ENCODE peak calls at places on chromosomes 13 and 19, in ten cellular contexts. One of them, this sample, is unnamed.

GRCh38 chr13:93217701-93218100 is 8.9 kb upstream of the GPC6 start:
- DNase-seq in body of pancreas: no peak
- DNase-seq in IMR-90: no peak
- DNase-seq in lower leg skin: no peak
- DNase-seq in stomach: no peak
- DNase-seq in ovary: no peak
- DNase-seq in tibial nerve: no peak
- DNase-seq in NB4: no peak
- DNase-seq in adrenal gland: no peak
- DNase-seq in heart left ventricle: no peak
- DNase-seq in this sample: no peak

GRCh38 chr19:48975947-48976847 is 11.1 kb downstream of the FTL start:
- DNase-seq in ovary: no peak
- DNase-seq in NB4: peak
- DNase-seq in tibial nerve: no peak
- DNase-seq in IMR-90: no peak
- DNase-seq in adrenal gland: no peak
- DNase-seq in heart left ventricle: no peak
- DNase-seq in stomach: no peak
- DNase-seq in body of pancreas: no peak
- DNase-seq in lower leg skin: no peak
- DNase-seq in this sample: no peak

GRCh38 chr13:30696278-30697176 is 38.8 kb upstream of the ALOX5AP start:
- DNase-seq in stomach: no peak
- DNase-seq in lower leg skin: no peak
- DNase-seq in body of pancreas: peak
- DNase-seq in tibial nerve: no peak
- DNase-seq in IMR-90: peak
- DNase-seq in heart left ventricle: peak
- DNase-seq in ovary: no peak
- DNase-seq in adrenal gland: no peak
- DNase-seq in NB4: peak
- DNase-seq in this sample: no peak

GRCh38 chr13:38399540-38399939 is 49.9 kb downstream of the UFM1 start:
- DNase-seq in NB4: no peak
- DNase-seq in IMR-90: no peak
- DNase-seq in heart left ventricle: no peak
- DNase-seq in tibial nerve: no peak
- DNase-seq in ovary: no peak
- DNase-seq in body of pancreas: no peak
- DNase-seq in lower leg skin: no peak
- DNase-seq in adrenal gland: no peak
- DNase-seq in stomach: no peak
- DNase-seq in this sample: no peak

GRCh38 chr19:18847516-18848463 is 16.0 kb downstream of the UPF1 start:
- DNase-seq in body of pancreas: peak
- DNase-seq in ovary: no peak
- DNase-seq in heart left ventricle: no peak
- DNase-seq in lower leg skin: no peak
- DNase-seq in adrenal gland: no peak
- DNase-seq in tibial nerve: peak
- DNase-seq in stomach: no peak
- DNase-seq in IMR-90: no peak
- DNase-seq in NB4: no peak
- DNase-seq in this sample: no peak

GRCh38 chr13:39823063-39823713 is 167.7 kb downstream of the COG6 start:
- DNase-seq in body of pancreas: no peak
- DNase-seq in ovary: no peak
- DNase-seq in heart left ventricle: no peak
- DNase-seq in tibial nerve: no peak
- DNase-seq in stomach: no peak
- DNase-seq in adrenal gland: no peak
- DNase-seq in lower leg skin: no peak
- DNase-seq in NB4: no peak
- DNase-seq in IMR-90: no peak
- DNase-seq in this sample: no peak

GRCh38 chr13:48892311-48892710 is 83.4 kb upstream of the FNDC3A start:
- DNase-seq in tibial nerve: no peak
- DNase-seq in heart left ventricle: no peak
- DNase-seq in IMR-90: peak
- DNase-seq in adrenal gland: no peak
- DNase-seq in NB4: peak
- DNase-seq in body of pancreas: no peak
- DNase-seq in ovary: no peak
- DNase-seq in lower leg skin: no peak
- DNase-seq in stomach: no peak
- DNase-seq in this sample: no peak

GRCh38 chr19:17402982-17403855 is 2.2 kb downstream of the BST2 start:
- DNase-seq in adrenal gland: peak
- DNase-seq in body of pancreas: no peak
- DNase-seq in IMR-90: no peak
- DNase-seq in stomach: no peak
- DNase-seq in heart left ventricle: no peak
- DNase-seq in tibial nerve: no peak
- DNase-seq in ovary: peak
- DNase-seq in lower leg skin: no peak
- DNase-seq in NB4: peak
- DNase-seq in this sample: peak

GRCh38 chr19:35195822-35196221 is 32.7 kb downstream of the FAM187B start:
- DNase-seq in stomach: no peak
- DNase-seq in tibial nerve: no peak
- DNase-seq in IMR-90: no peak
- DNase-seq in ovary: no peak
- DNase-seq in body of pancreas: no peak
- DNase-seq in NB4: no peak
- DNase-seq in lower leg skin: no peak
- DNase-seq in adrenal gland: no peak
- DNase-seq in heart left ventricle: no peak
- DNase-seq in this sample: no peak

GRCh38 chr13:43159007-43159406 is 135.6 kb downstream of the DNAJC15 start:
- DNase-seq in IMR-90: peak
- DNase-seq in stomach: no peak
- DNase-seq in ovary: no peak
- DNase-seq in heart left ventricle: no peak
- DNase-seq in lower leg skin: no peak
- DNase-seq in body of pancreas: no peak
- DNase-seq in NB4: no peak
- DNase-seq in tibial nerve: no peak
- DNase-seq in adrenal gland: no peak
- DNase-seq in this sample: no peak

GRCh38 chr13:20124303-20124702 is 36.5 kb downstream of the GJA3 start:
- DNase-seq in heart left ventricle: no peak
- DNase-seq in NB4: no peak
- DNase-seq in lower leg skin: no peak
- DNase-seq in adrenal gland: no peak
- DNase-seq in body of pancreas: no peak
- DNase-seq in tibial nerve: no peak
- DNase-seq in IMR-90: peak
- DNase-seq in ovary: no peak
- DNase-seq in stomach: no peak
- DNase-seq in this sample: no peak

GRCh38 chr13:52085416-52085815 is 43.5 kb downstream of the NEK5 start:
- DNase-seq in IMR-90: peak
- DNase-seq in lower leg skin: no peak
- DNase-seq in body of pancreas: no peak
- DNase-seq in ovary: no peak
- DNase-seq in NB4: no peak
- DNase-seq in tibial nerve: no peak
- DNase-seq in heart left ventricle: no peak
- DNase-seq in adrenal gland: no peak
- DNase-seq in stomach: no peak
- DNase-seq in this sample: no peak

GRCh38 chr13:89627991-89628390 is 1719.5 kb upstream of the MIR17HG start:
- DNase-seq in lower leg skin: no peak
- DNase-seq in adrenal gland: no peak
- DNase-seq in NB4: no peak
- DNase-seq in heart left ventricle: no peak
- DNase-seq in stomach: no peak
- DNase-seq in IMR-90: no peak
- DNase-seq in body of pancreas: no peak
- DNase-seq in tibial nerve: no peak
- DNase-seq in ovary: no peak
- DNase-seq in this sample: no peak

GRCh38 chr19:49019242-49019932 is 2.5 kb upstream of the LHB start:
- DNase-seq in stomach: peak
- DNase-seq in heart left ventricle: peak
- DNase-seq in NB4: peak
- DNase-seq in IMR-90: peak
- DNase-seq in ovary: peak
- DNase-seq in tibial nerve: peak
- DNase-seq in body of pancreas: peak
- DNase-seq in lower leg skin: peak
- DNase-seq in adrenal gland: peak
- DNase-seq in this sample: peak

GRCh38 chr19:13834308-13834790 is 39.1 kb downstream of the ZSWIM4 start:
- DNase-seq in adrenal gland: no peak
- DNase-seq in heart left ventricle: no peak
- DNase-seq in ovary: no peak
- DNase-seq in tibial nerve: no peak
- DNase-seq in stomach: no peak
- DNase-seq in NB4: no peak
- DNase-seq in body of pancreas: no peak
- DNase-seq in IMR-90: peak
- DNase-seq in lower leg skin: no peak
- DNase-seq in this sample: no peak

GRCh38 chr19:37468961-37469777 is at the start of gene ZNF570:
- DNase-seq in tibial nerve: peak
- DNase-seq in ovary: peak
- DNase-seq in IMR-90: peak
- DNase-seq in adrenal gland: peak
- DNase-seq in stomach: peak
- DNase-seq in heart left ventricle: peak
- DNase-seq in lower leg skin: peak
- DNase-seq in NB4: peak
- DNase-seq in body of pancreas: peak
- DNase-seq in this sample: peak
- TF ChIP-seq POLR2A in tibial nerve: no peak
- TF ChIP-seq POLR2A in ovary: peak
- TF ChIP-seq POLR2A in IMR-90: peak
- TF ChIP-seq POLR2A in adrenal gland: peak
- TF ChIP-seq POLR2A in stomach: no peak
- TF ChIP-seq POLR2A in heart left ventricle: peak
- TF ChIP-seq POLR2A in lower leg skin: no peak
- TF ChIP-seq POLR2A in NB4: no peak
- TF ChIP-seq POLR2A in body of pancreas: peak
- TF ChIP-seq POLR2A in this sample: peak

GRCh38 chr19:3464797-3465235 is 15.5 kb downstream of the SMIM24 start:
- DNase-seq in NB4: no peak
- DNase-seq in ovary: no peak
- DNase-seq in IMR-90: no peak
- DNase-seq in body of pancreas: no peak
- DNase-seq in adrenal gland: peak
- DNase-seq in tibial nerve: no peak
- DNase-seq in lower leg skin: no peak
- DNase-seq in stomach: no peak
- DNase-seq in heart left ventricle: no peak
- DNase-seq in this sample: no peak
- TF ChIP-seq POLR2A in NB4: no peak
- TF ChIP-seq POLR2A in ovary: no peak
- TF ChIP-seq POLR2A in IMR-90: no peak
- TF ChIP-seq POLR2A in body of pancreas: no peak
- TF ChIP-seq POLR2A in adrenal gland: no peak
- TF ChIP-seq POLR2A in tibial nerve: no peak
- TF ChIP-seq POLR2A in lower leg skin: no peak
- TF ChIP-seq POLR2A in stomach: no peak
- TF ChIP-seq POLR2A in heart left ventricle: no peak
- TF ChIP-seq POLR2A in this sample: no peak

DNA sequence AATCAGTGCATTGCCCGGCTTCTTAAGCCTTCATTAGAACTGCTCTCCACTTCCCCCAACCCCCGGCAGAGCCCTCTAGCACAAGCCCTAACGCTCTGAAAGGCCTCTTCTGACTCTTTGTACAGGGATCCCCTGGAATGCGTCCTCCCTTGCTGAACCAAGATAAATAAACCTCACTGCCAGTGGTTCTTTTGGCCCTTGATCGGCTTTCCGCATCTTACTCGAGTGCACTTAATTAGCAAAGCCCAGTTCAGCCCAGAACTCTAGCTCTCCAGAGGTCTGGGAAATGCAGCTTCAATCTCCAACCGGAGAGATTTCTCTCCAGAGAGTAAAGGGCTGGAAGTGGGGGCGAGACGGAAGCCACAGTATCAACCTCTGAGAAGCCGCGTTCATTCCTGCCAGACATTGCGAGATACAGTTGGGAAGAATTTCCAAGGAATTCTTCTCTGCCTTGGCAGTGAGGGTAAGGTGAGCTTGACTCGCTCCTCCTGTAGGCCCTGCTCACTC is 8.7 kb upstream of the ZNF444 start:
- DNase-seq in body of pancreas: no peak
- DNase-seq in adrenal gland: no peak
- DNase-seq in heart left ventricle: no peak
- DNase-seq in tibial nerve: no peak
- DNase-seq in lower leg skin: no peak
- DNase-seq in ovary: no peak
- DNase-seq in NB4: no peak
- DNase-seq in stomach: no peak
- DNase-seq in IMR-90: peak
- DNase-seq in this sample: no peak
- TF ChIP-seq POLR2A in body of pancreas: no peak
- TF ChIP-seq POLR2A in adrenal gland: no peak
- TF ChIP-seq POLR2A in heart left ventricle: no peak
- TF ChIP-seq POLR2A in tibial nerve: no peak
- TF ChIP-seq POLR2A in lower leg skin: no peak
- TF ChIP-seq POLR2A in ovary: no peak
- TF ChIP-seq POLR2A in NB4: no peak
- TF ChIP-seq POLR2A in stomach: no peak
- TF ChIP-seq POLR2A in IMR-90: no peak
- TF ChIP-seq POLR2A in this sample: no peak

GRCh38 chr19:44749318-44749717 is 810 bp downstream of the BCL3 start:
- DNase-seq in stomach: no peak
- DNase-seq in body of pancreas: no peak
- DNase-seq in IMR-90: no peak
- DNase-seq in tibial nerve: no peak
- DNase-seq in heart left ventricle: no peak
- DNase-seq in adrenal gland: no peak
- DNase-seq in lower leg skin: no peak
- DNase-seq in NB4: no peak
- DNase-seq in ovary: no peak
- DNase-seq in this sample: no peak

GRCh38 chr19:44749994-44750393 is 1.5 kb downstream of the BCL3 start:
- DNase-seq in NB4: no peak
- DNase-seq in heart left ventricle: no peak
- DNase-seq in adrenal gland: no peak
- DNase-seq in lower leg skin: no peak
- DNase-seq in tibial nerve: no peak
- DNase-seq in IMR-90: no peak
- DNase-seq in stomach: no peak
- DNase-seq in body of pancreas: no peak
- DNase-seq in ovary: no peak
- DNase-seq in this sample: no peak

GRCh38 chr19:44747739-44748425 is 626 bp upstream of the BCL3 start:
- DNase-seq in ovary: peak
- DNase-seq in heart left ventricle: peak
- DNase-seq in adrenal gland: peak
- DNase-seq in tibial nerve: peak
- DNase-seq in IMR-90: peak
- DNase-seq in body of pancreas: peak
- DNase-seq in NB4: peak
- DNase-seq in stomach: peak
- DNase-seq in lower leg skin: peak
- DNase-seq in this sample: no peak

GRCh38 chr19:44746946-44747738 is 1.4 kb upstream of the BCL3 start:
- DNase-seq in body of pancreas: peak
- DNase-seq in tibial nerve: peak
- DNase-seq in adrenal gland: peak
- DNase-seq in lower leg skin: peak
- DNase-seq in IMR-90: peak
- DNase-seq in NB4: peak
- DNase-seq in ovary: peak
- DNase-seq in heart left ventricle: peak
- DNase-seq in stomach: peak
- DNase-seq in this sample: peak

GRCh38 chr19:44748426-44749254 is at the start of gene BCL3:
- DNase-seq in NB4: peak
- DNase-seq in heart left ventricle: peak
- DNase-seq in stomach: peak
- DNase-seq in ovary: peak
- DNase-seq in lower leg skin: peak
- DNase-seq in tibial nerve: no peak
- DNase-seq in IMR-90: no peak
- DNase-seq in body of pancreas: peak
- DNase-seq in adrenal gland: peak
- DNase-seq in this sample: peak
- TF ChIP-seq POLR2A in NB4: no peak
- TF ChIP-seq POLR2A in heart left ventricle: peak
- TF ChIP-seq POLR2A in stomach: no peak
- TF ChIP-seq POLR2A in ovary: peak
- TF ChIP-seq POLR2A in lower leg skin: no peak
- TF ChIP-seq POLR2A in tibial nerve: no peak
- TF ChIP-seq POLR2A in IMR-90: no peak
- TF ChIP-seq POLR2A in body of pancreas: peak
- TF ChIP-seq POLR2A in adrenal gland: peak
- TF ChIP-seq POLR2A in this sample: no peak